ENCODE peak calls at places on chromosome 10, in four cellular contexts. One of them, this sample, is unnamed.

GRCh38 chr10:11175823-11176243 is 158.2 kb downstream of the CELF2 start:
- DNase-seq in IMR-90: no peak
- DNase-seq in mesenchymal stem cell: no peak
- DNase-seq in neuronal stem cell: no peak
- DNase-seq in this sample: no peak

GRCh38 chr10:48790740-48791044 is 106.0 kb downstream of the WDFY4 start:
- DNase-seq in IMR-90: no peak
- DNase-seq in mesenchymal stem cell: no peak
- DNase-seq in neuronal stem cell: no peak
- DNase-seq in this sample: no peak

GRCh38 chr10:19917756-19918478 is 101.7 kb downstream of the PLXDC2 start:
- DNase-seq in IMR-90: no peak
- DNase-seq in mesenchymal stem cell: no peak
- DNase-seq in neuronal stem cell: no peak
- DNase-seq in this sample: no peak

GRCh38 chr10:89532476-89532875 is 2.9 kb downstream of the SLC16A12 start:
- DNase-seq in IMR-90: no peak
- DNase-seq in mesenchymal stem cell: no peak
- DNase-seq in neuronal stem cell: no peak
- DNase-seq in this sample: no peak

GRCh38 chr10:74967850-74968620 is 141.6 kb downstream of the KAT6B start:
- DNase-seq in IMR-90: no peak
- DNase-seq in mesenchymal stem cell: no peak
- DNase-seq in neuronal stem cell: no peak
- DNase-seq in this sample: no peak

GRCh38 chr10:34024708-34025425 is 690.4 kb upstream of the NRP1 start:
- DNase-seq in IMR-90: no peak
- DNase-seq in mesenchymal stem cell: no peak
- DNase-seq in neuronal stem cell: no peak
- DNase-seq in this sample: peak; percentile 43

GRCh38 chr10:118940386-118940785 is 89.1 kb upstream of the NANOS1 start:
- DNase-seq in IMR-90: no peak
- DNase-seq in mesenchymal stem cell: no peak
- DNase-seq in neuronal stem cell: no peak
- DNase-seq in this sample: no peak

GRCh38 chr10:17101257-17101909 is 28.2 kb downstream of the CUBN start:
- DNase-seq in IMR-90: no peak
- DNase-seq in mesenchymal stem cell: no peak
- DNase-seq in neuronal stem cell: no peak
- DNase-seq in this sample: no peak

GRCh38 chr10:132526676-132527075 is 10.9 kb upstream of the INPP5A start:
- DNase-seq in IMR-90: peak; percentile 72
- DNase-seq in mesenchymal stem cell: peak; percentile 69
- DNase-seq in neuronal stem cell: no peak
- DNase-seq in this sample: no peak

GRCh38 chr10:46549171-46550075 is 7.0 kb downstream of the GPRIN2 start:
- DNase-seq in IMR-90: no peak
- DNase-seq in mesenchymal stem cell: no peak
- DNase-seq in neuronal stem cell: no peak
- DNase-seq in this sample: peak; percentile 41

GRCh38 chr10:76769587-76769986 is 868.0 kb downstream of the KCNMA1 start:
- DNase-seq in IMR-90: no peak
- DNase-seq in mesenchymal stem cell: no peak
- DNase-seq in neuronal stem cell: no peak
- DNase-seq in this sample: no peak
- H2AFZ ChIP-seq in IMR-90: no peak overlapping the region
- H2AFZ ChIP-seq in mesenchymal stem cell: no peak overlapping the region
- H2AFZ ChIP-seq in neuronal stem cell: no peak overlapping the region
- H2AFZ ChIP-seq in this sample: no peak overlapping the region

DNA sequence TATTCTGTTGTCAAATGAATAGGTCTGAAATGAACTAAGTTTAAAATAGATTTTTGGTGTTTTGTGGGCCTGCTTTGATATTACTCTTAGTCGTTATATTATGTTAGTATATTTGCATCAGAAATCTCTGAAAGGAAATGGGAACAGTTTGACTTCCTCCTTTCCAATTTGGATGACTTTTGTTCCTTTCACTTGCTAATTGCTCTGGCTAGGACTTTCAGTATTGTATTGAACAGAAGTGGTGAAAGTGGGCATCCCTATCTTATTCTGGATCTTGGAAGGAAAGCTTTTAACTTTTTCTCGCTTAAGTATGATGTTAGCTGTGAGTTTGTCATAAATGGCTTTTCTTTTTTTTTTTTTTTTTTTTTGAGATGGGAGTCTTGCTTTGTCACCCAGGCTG is 273.6 kb upstream of the DKK1 start:
- DNase-seq in IMR-90: no peak
- DNase-seq in mesenchymal stem cell: no peak
- DNase-seq in neuronal stem cell: no peak
- DNase-seq in this sample: no peak
- H3K23ac ChIP-seq in IMR-90: no peak overlapping the region
- H3K23ac ChIP-seq in mesenchymal stem cell: no peak overlapping the region
- H3K23ac ChIP-seq in neuronal stem cell: no peak overlapping the region
- H3K23ac ChIP-seq in this sample: no peak overlapping the region

GRCh38 chr10:7518693-7519092 is 107.9 kb upstream of the SFMBT2 start:
- DNase-seq in IMR-90: no peak
- DNase-seq in mesenchymal stem cell: no peak
- DNase-seq in neuronal stem cell: no peak
- DNase-seq in this sample: no peak
- H2AFZ ChIP-seq in IMR-90: no peak overlapping the region
- H2AFZ ChIP-seq in mesenchymal stem cell: no peak overlapping the region
- H2AFZ ChIP-seq in neuronal stem cell: no peak overlapping the region
- H2AFZ ChIP-seq in this sample: no peak overlapping the region

GRCh38 chr10:6202098-6202683 is 541 bp upstream of the PFKFB3 start:
- DNase-seq in IMR-90: no peak
- DNase-seq in mesenchymal stem cell: no peak
- DNase-seq in neuronal stem cell: peak; percentile 15
- DNase-seq in this sample: no peak

GRCh38 chr10:6203331-6204062 is 765 bp downstream of the PFKFB3 start:
- DNase-seq in IMR-90: peak; percentile 47
- DNase-seq in mesenchymal stem cell: peak; percentile 59
- DNase-seq in neuronal stem cell: peak; percentile 82
- DNase-seq in this sample: peak; percentile 77

GRCh38 chr10:6204063-6204340 is 1.3 kb downstream of the PFKFB3 start:
- DNase-seq in IMR-90: no peak
- DNase-seq in mesenchymal stem cell: peak; percentile 47
- DNase-seq in neuronal stem cell: peak; percentile 18
- DNase-seq in this sample: peak; percentile 47

GRCh38 chr10:6202684-6203330 is at the start of gene PFKFB3:
- DNase-seq in IMR-90: peak; percentile 92
- DNase-seq in mesenchymal stem cell: peak; percentile 95
- DNase-seq in neuronal stem cell: peak; percentile 97
- DNase-seq in this sample: peak; percentile 95

GRCh38 chr10:6204341-6205191 is 1.8 kb downstream of the PFKFB3 start:
- DNase-seq in IMR-90: peak; percentile 84
- DNase-seq in mesenchymal stem cell: peak; percentile 74
- DNase-seq in neuronal stem cell: peak; percentile 45
- DNase-seq in this sample: peak; percentile 41
- H3K23ac ChIP-seq in IMR-90: peak overlapping the region; percentile 94
- H3K23ac ChIP-seq in mesenchymal stem cell: no peak overlapping the region
- H3K23ac ChIP-seq in neuronal stem cell: peak overlapping the region; percentile 37
- H3K23ac ChIP-seq in this sample: no peak overlapping the region

DNA sequence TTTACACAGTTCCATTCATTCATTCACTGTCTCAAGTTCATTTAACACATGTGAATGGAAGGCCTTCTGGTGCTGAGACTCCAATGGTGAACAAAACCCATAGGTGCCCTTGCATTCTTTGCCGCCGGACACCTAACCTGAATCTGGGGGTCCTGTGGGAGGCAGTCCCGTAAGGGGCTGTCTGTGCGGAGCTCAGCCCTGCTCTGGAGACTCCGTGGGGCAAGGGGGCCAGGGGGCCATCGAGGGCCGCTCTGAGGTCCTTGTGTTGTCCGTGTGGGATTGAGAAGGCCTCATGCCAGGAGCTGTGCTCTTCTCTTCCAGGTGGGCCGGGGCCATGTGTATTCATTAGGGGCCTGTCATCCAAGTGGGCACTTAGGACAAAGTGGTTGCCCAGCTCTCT is 15.3 kb downstream of the PTPRE start:
- DNase-seq in IMR-90: no peak
- DNase-seq in mesenchymal stem cell: no peak
- DNase-seq in neuronal stem cell: no peak
- DNase-seq in this sample: no peak
- H2AFZ ChIP-seq in IMR-90: no peak overlapping the region
- H2AFZ ChIP-seq in mesenchymal stem cell: no peak overlapping the region
- H2AFZ ChIP-seq in neuronal stem cell: no peak overlapping the region
- H2AFZ ChIP-seq in this sample: no peak overlapping the region

GRCh38 chr10:68901106-68901927 is at the start of gene DDX50:
- DNase-seq in IMR-90: peak; percentile 99
- DNase-seq in mesenchymal stem cell: peak; percentile 100
- DNase-seq in neuronal stem cell: peak; percentile 99
- DNase-seq in this sample: peak; percentile 98
- H3K23ac ChIP-seq in IMR-90: peak within 1 kb of the TSS; percentile 94
- H3K23ac ChIP-seq in mesenchymal stem cell: no peak within 1 kb of the TSS
- H3K23ac ChIP-seq in neuronal stem cell: peak within 1 kb of the TSS; percentile 93
- H3K23ac ChIP-seq in this sample: no peak within 1 kb of the TSS

DNA sequence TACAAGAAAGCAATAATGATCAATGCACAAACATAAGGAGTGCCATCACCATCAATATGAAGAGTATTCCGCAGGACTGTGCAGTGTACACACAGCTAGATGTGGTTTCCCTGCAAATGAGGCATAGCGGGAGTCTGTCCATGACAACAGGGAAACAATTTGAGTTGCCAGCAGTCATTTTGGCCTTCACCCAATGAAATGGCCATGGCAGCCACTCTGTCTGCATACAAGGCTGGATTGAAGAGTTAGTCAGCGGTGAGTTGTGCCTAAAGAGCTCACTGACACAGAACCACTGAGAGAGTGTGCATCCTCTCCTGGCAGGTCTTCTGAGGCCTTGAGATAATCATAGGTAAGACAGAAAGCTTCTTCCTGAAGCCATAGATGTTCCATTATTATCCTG is 303.3 kb downstream of the IPMK start:
- DNase-seq in IMR-90: peak; percentile 74
- DNase-seq in mesenchymal stem cell: no peak
- DNase-seq in neuronal stem cell: no peak
- DNase-seq in this sample: no peak
- H2AFZ ChIP-seq in IMR-90: peak overlapping the region; percentile 65
- H2AFZ ChIP-seq in mesenchymal stem cell: no peak overlapping the region
- H2AFZ ChIP-seq in neuronal stem cell: no peak overlapping the region
- H2AFZ ChIP-seq in this sample: no peak overlapping the region

DNA sequence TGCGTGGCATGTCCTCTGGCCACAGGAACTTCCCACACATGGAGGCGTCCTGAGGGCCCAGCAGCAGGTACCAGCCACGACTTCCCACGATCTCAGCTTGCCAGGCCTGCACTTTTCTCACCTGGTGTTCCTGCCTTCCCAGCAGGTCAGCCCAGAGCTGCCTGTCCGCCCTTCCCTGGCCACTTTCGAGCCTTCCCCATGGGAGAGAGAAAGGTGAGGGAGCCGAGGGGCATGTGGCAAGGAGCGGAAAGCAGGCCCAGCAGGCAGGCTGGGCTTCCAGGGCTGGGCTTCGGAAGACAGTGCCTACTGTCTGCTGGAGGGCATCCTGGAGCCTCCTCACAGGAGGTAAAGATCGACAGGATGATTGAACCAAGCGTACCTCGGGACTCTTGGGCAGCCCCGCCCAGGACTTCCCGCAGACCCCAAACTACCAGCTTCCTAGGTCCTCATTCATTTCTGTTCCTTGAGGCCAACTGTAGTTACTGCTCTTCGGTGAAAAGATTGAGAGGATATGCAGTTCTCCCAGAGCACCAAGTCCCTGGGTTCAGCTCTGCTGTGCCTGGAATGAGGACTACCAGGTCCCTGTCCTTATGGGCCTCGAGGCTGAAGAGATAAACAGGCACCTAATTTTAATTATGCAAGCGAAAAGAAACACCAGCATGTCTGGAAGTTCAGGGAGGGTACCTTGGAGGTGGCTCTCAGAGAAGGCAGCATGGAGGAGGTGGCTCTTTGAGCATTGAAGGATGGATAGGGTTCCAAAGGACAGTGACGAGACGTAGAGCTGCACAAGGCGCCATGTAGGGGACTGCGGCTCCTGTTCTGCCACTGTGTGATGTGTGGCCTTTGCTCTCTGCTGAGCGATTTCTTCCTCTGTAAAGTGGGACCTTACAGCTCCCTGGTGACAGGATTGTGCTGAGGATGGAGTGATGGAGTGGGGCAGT is 87.8 kb downstream of the ZMIZ1 start:
- DNase-seq in IMR-90: no peak
- DNase-seq in mesenchymal stem cell: no peak
- DNase-seq in neuronal stem cell: no peak
- DNase-seq in this sample: no peak
- H3K23ac ChIP-seq in IMR-90: peak overlapping the region; percentile 94
- H3K23ac ChIP-seq in mesenchymal stem cell: no peak overlapping the region
- H3K23ac ChIP-seq in neuronal stem cell: no peak overlapping the region
- H3K23ac ChIP-seq in this sample: no peak overlapping the region